ENCODE peak calls at places on chromosomes 7 and 10, in ten cellular contexts. H, V, M, L, O, A, F, N, K and I are unnamed samples.

GRCh38 chr7:18958627-18959026 is 158.8 kb downstream of the TWIST1 start:
- DNase-seq in M (peak; percentile 51), V (no peak), H (peak; percentile 65), F (no peak), A (no peak), O (no peak), N (no peak), K (no peak), L (no peak), I (no peak)

GRCh38 chr7:151694828-151695580 is 175.3 kb upstream of the RHEB start:
- DNase-seq in V (no peak), M (no peak), L (no peak), N (no peak), H (no peak), O (no peak), F (peak; percentile 6), A (no peak), K (no peak), I (no peak)

GRCh38 chr10:120581496-120581895 is 124.5 kb downstream of the PLPP4 start:
- DNase-seq in A (no peak), H (no peak), V (no peak), K (peak; percentile 59), L (no peak), F (no peak), O (no peak), N (peak; percentile 38), M (no peak), I (no peak)

GRCh38 chr10:23391817-23392216 is 47.1 kb upstream of the OTUD1 start:
- DNase-seq in H (no peak), N (no peak), K (no peak), F (no peak), M (no peak), V (peak; percentile 39), A (no peak), L (no peak), O (peak; percentile 51), I (no peak)

GRCh38 chr10:8095962-8096361 is 41.5 kb downstream of the GATA3 start:
- DNase-seq in H (no peak), O (peak; percentile 8), M (no peak), L (no peak), F (no peak), V (peak; percentile 47), A (no peak), N (no peak), K (no peak), I (no peak)

GRCh38 chr7:73987298-73987697 is 40.7 kb upstream of the ELN start:
- DNase-seq in H (no peak), K (no peak), A (no peak), N (no peak), M (no peak), F (no peak), V (no peak), L (no peak), O (no peak), I (no peak)

GRCh38 chr7:21850531-21851285 is 95.0 kb downstream of the CDCA7L start:
- DNase-seq in O (no peak), K (no peak), L (peak; percentile 5), M (peak; percentile 93), F (no peak), H (peak; percentile 49), A (no peak), N (no peak), V (no peak), I (no peak)

GRCh38 chr10:119233123-119233820 is 25.9 kb downstream of the GRK5 start:
- DNase-seq in A (no peak), L (no peak), M (no peak), K (no peak), O (peak; percentile 69), N (no peak), H (no peak), V (peak; percentile 45), F (no peak), I (no peak)

GRCh38 chr10:69801094-69801433 is 642 bp upstream of the COL13A1 start:
- DNase-seq in A (no peak), L (no peak), O (peak; percentile 61), V (peak; percentile 12), K (peak; percentile 87), H (peak; percentile 22), M (peak; percentile 63), N (peak; percentile 83), F (peak; percentile 22), I (peak; percentile 62)

GRCh38 chr7:1993776-1994740 is 238.7 kb downstream of the MAD1L1 start:
- DNase-seq in N (no peak), O (no peak), L (no peak), M (no peak), H (no peak), V (no peak), K (no peak), F (no peak), A (no peak), I (no peak)

GRCh38 chr10:48782321-48782720 is 97.6 kb downstream of the WDFY4 start:
- DNase-seq in A (no peak), M (no peak), V (no peak), O (no peak), L (no peak), F (no peak), H (no peak), K (no peak), N (no peak), I (no peak)

GRCh38 chr7:98617051-98617959 is at the start of gene NPTX2:
- DNase-seq in V (no peak), H (no peak), M (no peak), O (peak; percentile 13), L (no peak), A (no peak), N (peak; percentile 83), K (peak; percentile 91), F (peak; percentile 76), I (peak; percentile 53)

GRCh38 chr7:157772486-157773130 is 435.8 kb downstream of the DNAJB6 start:
- DNase-seq in K (no peak), V (no peak), H (no peak), L (no peak), N (no peak), O (no peak), A (no peak), M (no peak), F (no peak), I (no peak)

GRCh38 chr7:52749880-52750279 is 285.6 kb upstream of the POM121L12 start:
- DNase-seq in V (no peak), N (peak; percentile 66), F (no peak), L (no peak), H (no peak), O (no peak), K (peak; percentile 77), M (no peak), A (no peak), I (no peak)

GRCh38 chr10:26331376-26331775 is 106.8 kb upstream of the APBB1IP start:
- DNase-seq in H (no peak), L (no peak), A (no peak), F (no peak), N (no peak), M (no peak), K (no peak), O (no peak), V (no peak), I (no peak)

GRCh38 chr7:10930551-10930950 is 43.1 kb upstream of the PHF14 start:
- DNase-seq in K (no peak), A (no peak), F (no peak), L (no peak), V (no peak), H (no peak), O (no peak), N (no peak), M (no peak), I (no peak)

GRCh38 chr7:5177060-5177459 is 13.0 kb upstream of the WIPI2 start:
- DNase-seq in L (no peak), V (no peak), K (no peak), H (peak; percentile 64), O (no peak), A (no peak), N (no peak), M (peak; percentile 95), F (no peak), I (peak; percentile 92)

GRCh38 chr10:49758249-49758930 is 3.7 kb downstream of the OGDHL start:
- DNase-seq in L (no peak), O (no peak), F (no peak), A (no peak), M (no peak), H (no peak), V (no peak), K (no peak), N (no peak), I (no peak)

GRCh38 chr7:23020742-23021401 is 6.9 kb upstream of the HYCC1 start:
- DNase-seq in L (no peak), A (no peak), K (no peak), F (no peak), N (no peak), M (peak; percentile 91), O (peak; percentile 43), V (peak; percentile 72), H (peak; percentile 55), I (no peak)

GRCh38 chr10:118003146-118003545 is 43.6 kb downstream of the RAB11FIP2 start:
- DNase-seq in K (no peak), H (no peak), N (no peak), O (no peak), F (no peak), M (no peak), L (no peak), A (no peak), V (no peak), I (no peak)

GRCh38 chr7:110382736-110383135 is 708.2 kb upstream of the LRRN3 start:
- DNase-seq in F (no peak), L (no peak), N (no peak), H (no peak), M (no peak), K (peak; percentile 66), V (no peak), A (no peak), O (no peak), I (no peak)

GRCh38 chr7:69464035-69464434 is 134.2 kb upstream of the AUTS2 start:
- DNase-seq in A (no peak), N (no peak), F (no peak), M (no peak), K (no peak), O (no peak), L (no peak), V (no peak), H (no peak), I (no peak)

GRCh38 chr10:59073456-59074053 is 102.9 kb upstream of the PHYHIPL start:
- DNase-seq in K (no peak), L (no peak), F (no peak), A (no peak), V (no peak), M (no peak), N (no peak), O (no peak), H (no peak), I (no peak)

GRCh38 chr10:14904316-14904732 is 25.7 kb downstream of the SUV39H2 start:
- DNase-seq in A (no peak), N (no peak), V (peak; percentile 16), L (no peak), H (no peak), O (peak; percentile 16), K (peak; percentile 59), F (peak; percentile 1), M (peak; percentile 19), I (peak; percentile 30)

GRCh38 chr7:112414855-112415490 is 35.3 kb upstream of the IFRD1 start:
- DNase-seq in H (no peak), O (no peak), A (no peak), M (peak; percentile 60), F (peak; percentile 65), K (peak; percentile 70), V (peak; percentile 10), N (no peak), L (no peak), I (peak; percentile 53)

GRCh38 chr7:139635521-139636240 is 112.2 kb downstream of the CLEC2L start:
- DNase-seq in K (no peak), V (peak; percentile 64), L (no peak), A (peak; percentile 42), F (no peak), H (no peak), O (peak; percentile 85), N (no peak), M (no peak), I (no peak)

GRCh38 chr7:53675835-53676234 is 640.4 kb downstream of the POM121L12 start:
- DNase-seq in O (no peak), K (no peak), F (no peak), H (no peak), L (no peak), N (no peak), A (no peak), V (no peak), M (no peak), I (no peak)

GRCh38 chr10:92238586-92239098 is 52.2 kb downstream of the CPEB3 start:
- DNase-seq in L (no peak), A (no peak), K (peak; percentile 32), O (no peak), V (no peak), M (peak; percentile 91), H (no peak), F (no peak), N (no peak), I (peak; percentile 66)